ENCODE peak calls at places on chromosomes 1 and 21, in six cellular contexts. P is H9, R is mesenchymal stem cell, N is H1, Z is neuronal stem cell, H is trophoblast cell. C is an unnamed sample.

GRCh38 chr1:99661780-99662179 is 15.9 kb downstream of the PALMD start:
- DNase-seq in R (peak), N (no peak), P (no peak), Z (no peak), H (no peak), C (no peak)

GRCh38 chr1:223429313-223429731 is 36.1 kb downstream of the CCDC185 start:
- DNase-seq in N (no peak), R (no peak), P (no peak), Z (no peak), H (no peak), C (peak)

GRCh38 chr1:189708674-189709073 is 769.0 kb downstream of the BRINP3 start:
- DNase-seq in P (peak), N (no peak), R (no peak), H (peak), Z (no peak), C (peak)

GRCh38 chr1:109624215-109625010 is 4.8 kb downstream of the AMPD2 start:
- DNase-seq in R (no peak), P (peak), Z (no peak), N (no peak), H (no peak), C (no peak)

GRCh38 chr1:190479537-190479936 is 1.9 kb upstream of the BRINP3 start:
- DNase-seq in R (no peak), P (no peak), N (no peak), Z (no peak), H (no peak), C (no peak)

GRCh38 chr1:224880593-224881307 is 48.7 kb upstream of the DNAH14 start:
- DNase-seq in Z (peak), N (peak), P (peak), R (no peak), H (no peak), C (no peak)

GRCh38 chr1:115317101-115318012 is 20.7 kb downstream of the NGF start:
- DNase-seq in H (no peak), R (no peak), N (no peak), P (no peak), Z (no peak), C (peak)

GRCh38 chr1:27632387-27633297 is 2.3 kb downstream of the FGR start:
- DNase-seq in N (no peak), H (no peak), Z (no peak), R (no peak), P (no peak), C (no peak)

GRCh38 chr1:236864996-236865877 is 70.1 kb downstream of the MTR start:
- DNase-seq in H (no peak), P (no peak), R (no peak), Z (no peak), N (no peak), C (no peak)

GRCh38 chr1:202858306-202858705 is 30.6 kb downstream of the RABIF start:
- DNase-seq in R (peak), H (peak), Z (no peak), N (no peak), P (no peak), C (peak)

GRCh38 chr1:223859037-223859436 is 13.3 kb upstream of the TP53BP2 start:
- DNase-seq in N (no peak), P (no peak), H (no peak), R (no peak), Z (no peak), C (no peak)

GRCh38 chr21:38250991-38251418 is 5.8 kb upstream of the KCNJ15 start:
- DNase-seq in R (no peak), H (no peak), N (no peak), Z (no peak), P (no peak), C (no peak)

GRCh38 chr1:213586609-213586972 is 401.2 kb upstream of the PROX1 start:
- DNase-seq in H (no peak), N (no peak), Z (no peak), R (no peak), P (no peak), C (no peak)

GRCh38 chr1:35925741-35926140 is 5.2 kb upstream of the AGO3 start:
- DNase-seq in P (no peak), Z (no peak), H (no peak), N (no peak), R (no peak), C (peak)

GRCh38 chr21:26026113-26026512 is 144.5 kb downstream of the APP start:
- DNase-seq in R (no peak), H (no peak), Z (no peak), N (no peak), P (no peak), C (no peak)

GRCh38 chr21:26032263-26032662 is 138.3 kb downstream of the APP start:
- DNase-seq in R (no peak), N (no peak), P (no peak), H (peak), Z (no peak), C (no peak)

GRCh38 chr21:26028183-26028582 is 142.4 kb downstream of the APP start:
- DNase-seq in N (no peak), P (no peak), H (no peak), R (no peak), Z (no peak), C (no peak)

DNA sequence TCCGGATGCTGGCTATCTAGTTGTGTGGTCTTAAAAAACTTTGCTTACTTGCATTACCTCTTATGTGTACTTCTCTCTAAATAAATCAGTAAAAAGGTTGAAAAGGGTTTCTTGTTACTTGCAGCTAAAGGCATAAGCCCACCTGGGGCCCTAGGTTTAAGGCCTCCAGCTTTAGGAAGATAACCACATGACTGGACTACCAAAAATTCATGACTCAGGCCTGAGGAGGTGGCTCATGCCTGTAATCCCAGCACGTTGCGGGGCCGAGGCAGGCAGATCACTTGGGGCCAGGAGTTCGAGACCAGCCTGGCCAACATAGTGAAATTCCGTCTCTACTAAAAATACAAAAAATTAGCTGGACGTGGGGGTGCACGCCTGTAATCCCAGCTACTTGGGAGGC is 142.9 kb downstream of the APP start:
- DNase-seq in H (no peak), R (no peak), Z (no peak), P (no peak), N (no peak), C (peak)
- H4K8ac ChIP-seq in H (no peak), R (no peak), Z (no peak), P (no peak), N (no peak), C (no peak)

DNA sequence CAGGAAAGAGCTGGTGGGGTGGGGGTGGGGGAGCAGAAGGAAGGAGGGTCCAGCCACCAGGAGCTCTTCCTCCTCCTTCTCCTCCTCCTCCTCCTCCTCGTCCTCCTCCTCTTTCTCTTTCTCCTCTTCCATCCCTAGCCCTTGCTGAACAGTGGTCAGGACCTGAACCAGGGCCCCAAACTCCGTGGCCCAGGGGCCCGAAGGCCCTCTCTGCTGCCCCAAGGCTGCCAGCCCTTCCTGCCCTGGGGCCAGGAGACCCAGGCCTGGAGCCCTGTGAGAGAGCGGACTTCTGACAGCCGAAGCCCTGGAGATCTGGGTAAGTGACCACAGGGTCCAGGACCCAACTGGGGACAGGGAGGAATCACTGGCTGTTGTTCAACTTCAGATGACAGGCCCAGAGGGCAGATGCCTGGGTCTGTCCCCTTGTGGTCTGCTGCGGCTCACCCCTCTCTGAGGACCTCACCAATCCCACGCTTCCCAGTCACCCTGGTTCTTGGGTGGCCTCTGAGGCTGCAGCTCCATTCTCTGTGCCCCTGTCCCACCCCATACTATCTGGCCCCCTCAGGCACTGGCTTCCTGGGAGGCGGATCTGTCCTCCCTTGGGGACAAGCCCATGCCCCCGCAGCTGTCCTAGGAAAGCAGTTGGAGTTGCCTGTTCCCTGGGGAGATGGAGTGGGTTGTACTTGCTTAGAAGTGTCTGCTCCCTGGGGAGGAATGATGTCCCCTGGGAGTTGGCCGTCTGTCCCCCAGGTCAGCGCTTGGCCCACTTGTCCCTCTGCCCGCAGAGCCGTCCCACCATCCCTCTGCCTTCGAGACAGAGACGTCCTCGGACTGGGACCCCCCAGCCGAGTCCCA is 51.8 kb downstream of the VWA5B1 start:
- DNase-seq in H (no peak), Z (no peak), P (peak), N (no peak), R (no peak), C (no peak)
- H3K9ac ChIP-seq in H (no peak), Z (peak), P (no peak), N (no peak), R (no peak), C (no peak)

GRCh38 chr1:227766015-227766634 is 30.9 kb downstream of the SNAP47 start:
- DNase-seq in H (peak), P (no peak), Z (no peak), N (no peak), R (no peak), C (peak)
- H3K14ac ChIP-seq in H (peak), P (no peak), Z (no peak), N (no peak), R (no peak), C (no peak)

GRCh38 chr1:62720946-62721554 is 32.9 kb upstream of the DOCK7 start:
- DNase-seq in R (no peak), H (no peak), Z (no peak), P (no peak), N (no peak), C (peak)
- H4K8ac ChIP-seq in R (no peak), H (no peak), Z (no peak), P (no peak), N (no peak), C (no peak)

DNA sequence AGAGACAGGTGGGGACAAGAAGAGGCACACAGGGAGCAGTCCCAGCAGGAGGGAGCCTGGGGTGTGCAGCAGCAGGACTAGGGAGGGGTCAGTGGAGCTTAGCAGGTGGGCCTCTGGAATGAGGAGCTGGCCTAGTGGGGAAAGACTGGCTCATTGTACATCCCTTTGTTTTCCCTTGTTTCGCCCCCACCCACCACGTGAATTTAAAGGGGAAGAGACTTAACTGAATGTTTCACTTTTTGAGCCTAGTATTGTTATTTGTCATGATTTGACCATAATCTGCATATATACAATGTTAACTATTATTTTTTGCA is 181.7 kb downstream of the DHRS3 start:
- DNase-seq in Z (no peak), N (no peak), R (no peak), H (no peak), P (no peak), C (no peak)
- H3K9ac ChIP-seq in Z (peak), N (no peak), R (no peak), H (no peak), P (no peak), C (no peak)

DNA sequence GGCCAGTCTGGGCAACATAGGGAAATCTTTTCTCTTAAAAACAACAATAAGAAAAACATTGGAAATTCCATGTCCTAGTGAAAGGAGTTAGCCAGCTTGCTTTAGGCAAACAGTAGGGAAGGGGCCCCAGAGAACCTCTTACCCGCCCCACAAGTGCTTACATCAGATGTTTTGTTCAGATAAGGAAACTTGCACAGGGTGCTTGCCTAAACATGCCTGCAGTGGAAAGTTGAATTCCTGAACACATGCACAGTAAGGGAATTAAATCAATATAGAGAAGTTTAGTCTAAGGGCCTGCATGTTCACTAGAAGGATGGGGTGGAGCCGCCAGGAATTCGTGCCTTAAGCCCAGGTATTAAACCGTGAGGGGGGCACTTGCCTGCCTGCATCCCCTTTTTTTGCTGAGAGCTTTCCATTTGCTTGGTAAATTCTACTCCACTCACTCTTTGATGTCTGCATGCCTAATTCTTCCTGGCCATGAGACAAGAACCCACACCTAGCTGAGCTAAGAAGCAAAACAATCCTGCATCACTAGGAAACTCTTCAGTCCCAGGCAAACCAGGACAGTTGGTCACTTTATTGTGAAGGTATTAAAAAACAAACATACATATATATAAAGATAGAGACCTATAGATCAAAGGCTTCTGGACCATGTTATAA is 499.0 kb downstream of the SIPA1L2 start:
- DNase-seq in H (no peak), Z (no peak), P (no peak), N (no peak), R (no peak), C (no peak)
- H3K14ac ChIP-seq in H (no peak), Z (no peak), P (no peak), N (no peak), R (no peak), C (no peak)

DNA sequence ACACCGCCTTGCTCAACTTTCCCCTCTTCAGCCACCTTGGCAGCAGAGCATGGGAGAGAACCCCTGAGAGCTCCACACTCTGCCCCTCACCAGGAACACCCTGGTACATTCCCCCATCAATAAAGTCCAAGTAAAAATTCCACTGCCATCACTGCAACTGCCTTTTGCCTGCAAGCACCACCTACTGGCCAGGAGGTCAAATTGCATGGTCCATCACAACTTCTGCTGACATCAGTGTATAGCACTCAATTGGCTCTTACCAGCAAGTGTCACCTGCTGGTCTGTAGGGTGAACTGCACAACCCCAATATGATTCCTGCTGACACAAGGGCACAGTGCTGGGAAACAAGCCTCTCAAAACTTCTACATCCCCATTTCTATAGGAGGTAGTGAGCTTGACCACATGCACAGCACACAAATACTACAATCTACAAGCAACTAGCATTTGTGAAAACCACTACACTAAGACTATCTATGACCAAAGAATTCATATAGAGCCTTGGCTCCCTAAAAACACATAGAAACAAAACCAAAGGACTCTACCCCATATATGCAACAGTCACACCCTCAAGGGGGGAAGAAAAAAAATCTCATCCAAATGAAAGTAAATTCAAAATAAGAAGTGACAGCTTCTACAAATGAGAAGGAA is 69.2 kb downstream of the FASLG start:
- DNase-seq in P (peak), H (peak), R (peak), N (no peak), Z (no peak), C (peak)
- H4K8ac ChIP-seq in P (no peak), H (no peak), R (no peak), N (peak), Z (no peak), C (no peak)

DNA sequence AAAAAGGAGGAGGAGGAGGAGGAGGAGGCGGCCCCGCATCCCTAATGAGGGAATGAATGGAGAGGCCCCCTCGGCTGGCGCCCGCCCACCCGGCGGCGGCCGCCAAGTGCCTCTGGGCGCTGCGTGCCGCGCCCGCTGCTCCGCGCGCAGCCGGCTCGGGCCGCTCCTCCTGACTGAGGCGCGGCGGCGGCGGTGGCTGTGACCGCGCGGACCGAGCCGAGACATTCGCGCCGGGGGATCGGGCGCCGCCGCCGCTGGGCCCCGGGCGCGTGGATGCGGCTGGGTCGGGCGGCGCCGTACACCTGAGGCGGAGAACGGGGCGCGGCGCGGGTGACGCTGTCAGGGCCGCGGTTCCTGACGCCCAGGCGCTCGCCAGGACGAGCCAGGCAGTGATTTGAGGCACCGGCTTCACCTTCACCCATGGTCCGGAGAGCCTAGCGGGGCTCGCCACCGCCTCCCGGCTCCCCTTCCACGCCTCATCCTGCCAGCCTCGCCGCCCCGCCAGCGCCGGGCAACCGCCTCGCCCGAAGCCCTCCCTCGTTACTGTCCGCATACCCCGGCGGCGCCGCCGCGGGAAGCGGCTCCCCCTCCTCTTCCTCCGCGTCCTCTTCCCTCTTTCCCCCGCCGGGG is at the start of gene MARK1:
- DNase-seq in R (peak), P (peak), H (peak), N (no peak), Z (peak), C (no peak)
- H3K9ac ChIP-seq in R (peak), P (peak), H (peak), N (peak), Z (peak), C (no peak)

DNA sequence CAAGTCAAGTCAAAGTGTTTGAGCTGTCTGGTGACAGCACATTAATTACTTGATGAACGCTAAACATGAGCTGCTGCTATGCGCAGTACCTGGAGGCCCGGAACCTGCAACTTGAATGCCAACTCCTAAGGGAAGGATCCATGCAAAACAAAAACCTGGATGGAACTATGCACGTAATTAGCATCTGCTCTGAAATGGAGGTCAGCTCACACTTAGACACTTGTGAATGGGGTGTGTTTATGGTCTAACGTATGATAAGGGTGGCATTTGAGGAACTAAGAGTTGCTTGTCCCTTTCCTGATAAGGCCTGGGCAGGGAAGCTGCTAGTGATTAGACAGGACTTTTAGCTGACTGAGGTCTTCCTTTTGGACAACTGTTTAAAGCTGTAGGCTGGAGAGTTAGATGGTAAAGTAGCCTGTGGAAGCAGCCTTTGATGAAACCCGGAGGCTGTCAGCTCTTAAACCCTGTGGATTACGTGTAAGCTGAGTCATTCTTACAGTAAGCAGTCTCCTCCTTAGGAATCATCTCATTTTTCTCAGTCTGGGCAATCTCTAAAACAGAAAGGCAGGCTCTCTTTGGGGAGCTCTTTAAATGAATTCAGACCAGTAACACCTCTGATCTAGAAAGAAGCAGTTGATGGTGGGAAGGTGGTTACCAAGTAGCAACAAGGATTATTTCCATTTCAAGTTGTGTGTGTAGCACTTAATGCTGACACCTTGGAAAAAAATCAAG is 6.8 kb downstream of the TENT5C start:
- DNase-seq in N (no peak), H (peak), R (peak), Z (no peak), P (peak), C (peak)
- H3K14ac ChIP-seq in N (no peak), H (no peak), R (no peak), Z (no peak), P (no peak), C (peak)